ENCODE peak calls at places on chromosomes 11 and 22, in nine cellular contexts. L, O, R, C, I, H, F, D and E are unnamed samples.

GRCh38 chr22:35421121-35421520 is 21.2 kb downstream of the MCM5 start:
- DNase-seq in O (no peak), C (no peak), L (no peak), D (no peak), H (no peak), R (no peak), F (no peak), I (no peak), E (no peak)

GRCh38 chr11:69598147-69598546 is 42.8 kb upstream of the CCND1 start:
- DNase-seq in H (no peak), L (no peak), F (no peak), I (no peak), D (peak; percentile 15), R (no peak), C (peak; percentile 59), O (peak; percentile 14), E (peak; percentile 43)

GRCh38 chr11:111097191-111097590 is 148.3 kb upstream of the POU2AF2 start:
- DNase-seq in I (no peak), L (no peak), R (no peak), C (no peak), D (no peak), H (peak; percentile 48), F (peak; percentile 59), O (peak; percentile 42), E (peak; percentile 7)

GRCh38 chr11:119643212-119643877 is 85.7 kb downstream of the NECTIN1 start:
- DNase-seq in L (no peak), C (no peak), D (no peak), R (no peak), I (no peak), O (no peak), H (no peak), F (no peak), E (no peak)

GRCh38 chr11:125141686-125142535 is 22.6 kb upstream of the PKNOX2 start:
- DNase-seq in H (peak; percentile 8), I (peak; percentile 54), L (peak; percentile 71), C (peak; percentile 44), D (no peak), O (peak; percentile 28), R (peak; percentile 43), F (no peak), E (peak; percentile 46)

GRCh38 chr11:43830928-43831440 is 49.6 kb upstream of the ALKBH3 start:
- DNase-seq in I (peak; percentile 23), L (peak; percentile 24), F (no peak), R (no peak), H (peak; percentile 100), C (peak; percentile 97), O (peak; percentile 100), D (peak; percentile 98), E (peak; percentile 75)

GRCh38 chr11:120295110-120295509 is 30.0 kb upstream of the TLCD5 start:
- DNase-seq in H (no peak), F (no peak), D (no peak), R (no peak), C (no peak), I (no peak), L (no peak), O (no peak), E (peak; percentile 86)

GRCh38 chr11:18248561-18248960 is at the start of gene SAA2:
- DNase-seq in F (no peak), R (no peak), L (no peak), O (no peak), I (no peak), D (no peak), C (no peak), H (no peak), E (peak; percentile 58)

GRCh38 chr11:111167666-111168065 is 77.9 kb upstream of the POU2AF2 start:
- DNase-seq in C (no peak), L (no peak), R (no peak), F (no peak), D (no peak), H (no peak), O (no peak), I (no peak), E (no peak)

GRCh38 chr22:45308624-45309421 is 911 bp upstream of the FAM118A start:
- DNase-seq in R (no peak), L (no peak), H (no peak), C (no peak), I (no peak), O (no peak), F (no peak), D (no peak), E (no peak)

GRCh38 chr11:128502736-128503135 is 84.6 kb downstream of the ETS1 start:
- DNase-seq in I (no peak), O (peak; percentile 81), R (no peak), C (peak; percentile 64), L (no peak), H (peak; percentile 97), D (no peak), F (no peak), E (peak; percentile 86)

GRCh38 chr22:21992593-21993237 is 10.1 kb upstream of the TOP3B start:
- DNase-seq in L (no peak), C (no peak), D (no peak), R (no peak), F (no peak), O (no peak), I (no peak), H (no peak), E (no peak)

GRCh38 chr11:12199231-12199948 is 89.0 kb downstream of the MICAL2 start:
- DNase-seq in L (no peak), C (no peak), I (no peak), O (no peak), F (no peak), D (no peak), H (no peak), R (no peak), E (no peak)

GRCh38 chr22:28349114-28349513 is 330.5 kb downstream of the TTC28 start:
- DNase-seq in F (no peak), D (no peak), R (no peak), O (no peak), L (no peak), I (no peak), C (no peak), H (no peak), E (no peak)

GRCh38 chr22:49925525-49926128 is 7.2 kb downstream of the CRELD2 start:
- DNase-seq in D (no peak), L (no peak), F (no peak), R (no peak), I (no peak), C (no peak), O (no peak), H (no peak), E (no peak)

GRCh38 chr22:23767673-23768548 is at the start of gene CHCHD10:
- DNase-seq in L (peak; percentile 87), I (peak; percentile 73), O (peak; percentile 74), D (no peak), F (peak; percentile 87), H (peak; percentile 54), C (peak; percentile 85), R (peak; percentile 82), E (peak; percentile 62)

GRCh38 chr11:72864692-72865655 is 50.8 kb downstream of the ATG16L2 start:
- DNase-seq in D (peak; percentile 34), O (peak; percentile 74), H (peak; percentile 82), F (no peak), R (no peak), I (no peak), L (no peak), C (no peak), E (no peak)

GRCh38 chr11:126969865-126970479 is 30.6 kb downstream of the KIRREL3 start:
- DNase-seq in D (no peak), C (no peak), R (no peak), I (no peak), F (no peak), L (no peak), O (peak; percentile 38), H (no peak), E (no peak)

GRCh38 chr11:82858556-82859091 is 41.6 kb downstream of the PRCP start:
- DNase-seq in F (no peak), C (peak; percentile 51), L (no peak), H (peak; percentile 73), R (no peak), D (peak; percentile 82), O (peak; percentile 44), I (no peak), E (peak; percentile 41)

GRCh38 chr22:43884600-43885318 is 7.1 kb downstream of the PNPLA5 start:
- DNase-seq in L (peak; percentile 54), O (peak; percentile 49), C (peak; percentile 72), D (no peak), F (peak; percentile 67), H (peak; percentile 24), R (peak; percentile 54), I (peak; percentile 55), E (peak; percentile 60)

GRCh38 chr22:50303848-50304527 is 3.5 kb downstream of the PLXNB2 start:
- DNase-seq in I (no peak), D (no peak), F (no peak), O (peak; percentile 19), H (no peak), R (no peak), L (no peak), C (no peak), E (peak; percentile 94)

GRCh38 chr11:11987503-11988022 is 20.9 kb downstream of the DKK3 start:
- DNase-seq in O (peak; percentile 54), I (no peak), L (no peak), D (no peak), F (no peak), H (peak; percentile 82), C (peak; percentile 67), R (no peak), E (peak; percentile 47)

GRCh38 chr11:82536706-82537105 is 197.0 kb downstream of the FAM181B start:
- DNase-seq in H (no peak), O (no peak), C (no peak), R (no peak), D (no peak), I (no peak), F (no peak), L (no peak), E (no peak)

GRCh38 chr11:65468874-65469333 is 29.9 kb upstream of the MALAT1 start:
- DNase-seq in R (no peak), D (no peak), H (no peak), I (no peak), L (no peak), C (no peak), O (peak; percentile 57), F (no peak), E (peak; percentile 94)